ENCODE peak calls at places on chromosome 5, in ten cellular contexts. One of them, this sample, is unnamed.
A peak's percentile ranks its signal among the peaks of the same experiment; 100 is the strongest.

GRCh38 chr5:58407042-58407709 is 52.7 kb downstream of the PLK2 start:
- DNase-seq in testis: no peak
- DNase-seq in amygdala: no peak
- DNase-seq in dermis blood vessel endothelial cell: no peak
- DNase-seq in IMR-90: peak; percentile 88
- DNase-seq in stimulated activated CD8-positive, alpha-beta memory T cell treated with anti-CD3 and anti-CD28 coated beads, Interleukin-15, amount 100 ng/mL, for 24 hours: no peak
- DNase-seq in mucosa of gallbladder: no peak
- DNase-seq in anterior cingulate cortex: no peak
- DNase-seq in sciatic nerve: no peak
- DNase-seq in foreskin fibroblast: peak; percentile 87
- DNase-seq in this sample: no peak

GRCh38 chr5:36935805-36936204 is 59.2 kb downstream of the NIPBL start:
- DNase-seq in dermis blood vessel endothelial cell: no peak
- DNase-seq in stimulated activated CD8-positive, alpha-beta memory T cell treated with anti-CD3 and anti-CD28 coated beads, Interleukin-15, amount 100 ng/mL, for 24 hours: no peak
- DNase-seq in amygdala: no peak
- DNase-seq in anterior cingulate cortex: no peak
- DNase-seq in foreskin fibroblast: no peak
- DNase-seq in sciatic nerve: no peak
- DNase-seq in IMR-90: no peak
- DNase-seq in testis: no peak
- DNase-seq in mucosa of gallbladder: no peak
- DNase-seq in this sample: no peak

GRCh38 chr5:124663101-124663506 is 83.3 kb downstream of the ZNF608 start:
- DNase-seq in dermis blood vessel endothelial cell: no peak
- DNase-seq in mucosa of gallbladder: no peak
- DNase-seq in anterior cingulate cortex: no peak
- DNase-seq in amygdala: no peak
- DNase-seq in stimulated activated CD8-positive, alpha-beta memory T cell treated with anti-CD3 and anti-CD28 coated beads, Interleukin-15, amount 100 ng/mL, for 24 hours: no peak
- DNase-seq in sciatic nerve: no peak
- DNase-seq in testis: no peak
- DNase-seq in IMR-90: no peak
- DNase-seq in foreskin fibroblast: peak; percentile 66
- DNase-seq in this sample: no peak

GRCh38 chr5:81829242-81829641 is 78.3 kb upstream of the SSBP2 start:
- DNase-seq in sciatic nerve: no peak
- DNase-seq in foreskin fibroblast: no peak
- DNase-seq in IMR-90: peak; percentile 42
- DNase-seq in stimulated activated CD8-positive, alpha-beta memory T cell treated with anti-CD3 and anti-CD28 coated beads, Interleukin-15, amount 100 ng/mL, for 24 hours: no peak
- DNase-seq in mucosa of gallbladder: peak; percentile 70
- DNase-seq in testis: no peak
- DNase-seq in anterior cingulate cortex: no peak
- DNase-seq in amygdala: no peak
- DNase-seq in dermis blood vessel endothelial cell: no peak
- DNase-seq in this sample: no peak

GRCh38 chr5:107605596-107606125 is 65.1 kb downstream of the EFNA5 start:
- DNase-seq in mucosa of gallbladder: no peak
- DNase-seq in foreskin fibroblast: peak; percentile 10
- DNase-seq in IMR-90: no peak
- DNase-seq in stimulated activated CD8-positive, alpha-beta memory T cell treated with anti-CD3 and anti-CD28 coated beads, Interleukin-15, amount 100 ng/mL, for 24 hours: no peak
- DNase-seq in testis: no peak
- DNase-seq in anterior cingulate cortex: no peak
- DNase-seq in dermis blood vessel endothelial cell: peak; percentile 25
- DNase-seq in amygdala: no peak
- DNase-seq in sciatic nerve: no peak
- DNase-seq in this sample: no peak

GRCh38 chr5:113025596-113025995 is 49.0 kb downstream of the DCP2 start:
- DNase-seq in sciatic nerve: no peak
- DNase-seq in stimulated activated CD8-positive, alpha-beta memory T cell treated with anti-CD3 and anti-CD28 coated beads, Interleukin-15, amount 100 ng/mL, for 24 hours: no peak
- DNase-seq in amygdala: no peak
- DNase-seq in mucosa of gallbladder: no peak
- DNase-seq in foreskin fibroblast: no peak
- DNase-seq in testis: no peak
- DNase-seq in anterior cingulate cortex: no peak
- DNase-seq in IMR-90: no peak
- DNase-seq in dermis blood vessel endothelial cell: no peak
- DNase-seq in this sample: no peak

GRCh38 chr5:140140435-140140834 is 14.7 kb downstream of the IGIP start:
- DNase-seq in dermis blood vessel endothelial cell: no peak
- DNase-seq in mucosa of gallbladder: no peak
- DNase-seq in anterior cingulate cortex: no peak
- DNase-seq in amygdala: no peak
- DNase-seq in foreskin fibroblast: peak; percentile 38
- DNase-seq in sciatic nerve: no peak
- DNase-seq in testis: no peak
- DNase-seq in IMR-90: no peak
- DNase-seq in stimulated activated CD8-positive, alpha-beta memory T cell treated with anti-CD3 and anti-CD28 coated beads, Interleukin-15, amount 100 ng/mL, for 24 hours: no peak
- DNase-seq in this sample: no peak

GRCh38 chr5:41527201-41527779 is 16.9 kb upstream of the PLCXD3 start:
- DNase-seq in anterior cingulate cortex: no peak
- DNase-seq in mucosa of gallbladder: no peak
- DNase-seq in stimulated activated CD8-positive, alpha-beta memory T cell treated with anti-CD3 and anti-CD28 coated beads, Interleukin-15, amount 100 ng/mL, for 24 hours: no peak
- DNase-seq in dermis blood vessel endothelial cell: peak; percentile 0
- DNase-seq in foreskin fibroblast: peak; percentile 77
- DNase-seq in amygdala: no peak
- DNase-seq in testis: peak; percentile 84
- DNase-seq in sciatic nerve: no peak
- DNase-seq in IMR-90: peak; percentile 98
- DNase-seq in this sample: no peak

GRCh38 chr5:65803699-65804426 is 81.9 kb downstream of the NLN start:
- DNase-seq in sciatic nerve: no peak
- DNase-seq in mucosa of gallbladder: no peak
- DNase-seq in IMR-90: peak; percentile 72
- DNase-seq in amygdala: no peak
- DNase-seq in anterior cingulate cortex: no peak
- DNase-seq in stimulated activated CD8-positive, alpha-beta memory T cell treated with anti-CD3 and anti-CD28 coated beads, Interleukin-15, amount 100 ng/mL, for 24 hours: no peak
- DNase-seq in dermis blood vessel endothelial cell: no peak
- DNase-seq in testis: no peak
- DNase-seq in foreskin fibroblast: no peak
- DNase-seq in this sample: no peak

GRCh38 chr5:157918811-157919742 is 60.1 kb upstream of the CLINT1 start:
- DNase-seq in dermis blood vessel endothelial cell: peak; percentile 24
- DNase-seq in foreskin fibroblast: no peak
- DNase-seq in IMR-90: no peak
- DNase-seq in mucosa of gallbladder: peak; percentile 45
- DNase-seq in stimulated activated CD8-positive, alpha-beta memory T cell treated with anti-CD3 and anti-CD28 coated beads, Interleukin-15, amount 100 ng/mL, for 24 hours: no peak
- DNase-seq in sciatic nerve: no peak
- DNase-seq in testis: no peak
- DNase-seq in amygdala: no peak
- DNase-seq in anterior cingulate cortex: no peak
- DNase-seq in this sample: no peak

GRCh38 chr5:139495644-139496435 is 13.3 kb upstream of the STING1 start:
- DNase-seq in mucosa of gallbladder: no peak
- DNase-seq in amygdala: no peak
- DNase-seq in stimulated activated CD8-positive, alpha-beta memory T cell treated with anti-CD3 and anti-CD28 coated beads, Interleukin-15, amount 100 ng/mL, for 24 hours: no peak
- DNase-seq in IMR-90: peak; percentile 89
- DNase-seq in sciatic nerve: no peak
- DNase-seq in anterior cingulate cortex: no peak
- DNase-seq in dermis blood vessel endothelial cell: peak; percentile 83
- DNase-seq in testis: no peak
- DNase-seq in foreskin fibroblast: peak; percentile 72
- DNase-seq in this sample: no peak

GRCh38 chr5:174937201-174938130 is 213.1 kb downstream of the MSX2 start:
- DNase-seq in IMR-90: no peak
- DNase-seq in amygdala: no peak
- DNase-seq in sciatic nerve: no peak
- DNase-seq in mucosa of gallbladder: no peak
- DNase-seq in stimulated activated CD8-positive, alpha-beta memory T cell treated with anti-CD3 and anti-CD28 coated beads, Interleukin-15, amount 100 ng/mL, for 24 hours: no peak
- DNase-seq in testis: no peak
- DNase-seq in anterior cingulate cortex: no peak
- DNase-seq in dermis blood vessel endothelial cell: no peak
- DNase-seq in foreskin fibroblast: no peak
- DNase-seq in this sample: no peak

GRCh38 chr5:403995-404394 is 39.0 kb upstream of the EXOC3 start:
- DNase-seq in sciatic nerve: no peak
- DNase-seq in testis: no peak
- DNase-seq in foreskin fibroblast: no peak
- DNase-seq in amygdala: no peak
- DNase-seq in IMR-90: no peak
- DNase-seq in stimulated activated CD8-positive, alpha-beta memory T cell treated with anti-CD3 and anti-CD28 coated beads, Interleukin-15, amount 100 ng/mL, for 24 hours: no peak
- DNase-seq in mucosa of gallbladder: no peak
- DNase-seq in dermis blood vessel endothelial cell: no peak
- DNase-seq in anterior cingulate cortex: no peak
- DNase-seq in this sample: no peak

GRCh38 chr5:157913575-157913974 is 54.6 kb upstream of the CLINT1 start:
- DNase-seq in stimulated activated CD8-positive, alpha-beta memory T cell treated with anti-CD3 and anti-CD28 coated beads, Interleukin-15, amount 100 ng/mL, for 24 hours: no peak
- DNase-seq in testis: no peak
- DNase-seq in sciatic nerve: no peak
- DNase-seq in IMR-90: no peak
- DNase-seq in dermis blood vessel endothelial cell: no peak
- DNase-seq in amygdala: no peak
- DNase-seq in foreskin fibroblast: no peak
- DNase-seq in mucosa of gallbladder: no peak
- DNase-seq in anterior cingulate cortex: no peak
- DNase-seq in this sample: no peak

GRCh38 chr5:95087819-95088317 is 197.0 kb downstream of the MCTP1 start:
- DNase-seq in anterior cingulate cortex: no peak
- DNase-seq in testis: no peak
- DNase-seq in IMR-90: no peak
- DNase-seq in foreskin fibroblast: peak; percentile 20
- DNase-seq in sciatic nerve: no peak
- DNase-seq in amygdala: no peak
- DNase-seq in stimulated activated CD8-positive, alpha-beta memory T cell treated with anti-CD3 and anti-CD28 coated beads, Interleukin-15, amount 100 ng/mL, for 24 hours: no peak
- DNase-seq in dermis blood vessel endothelial cell: no peak
- DNase-seq in mucosa of gallbladder: no peak
- DNase-seq in this sample: no peak

GRCh38 chr5:139657363-139658321 is 9.5 kb downstream of the CXXC5 start:
- DNase-seq in stimulated activated CD8-positive, alpha-beta memory T cell treated with anti-CD3 and anti-CD28 coated beads, Interleukin-15, amount 100 ng/mL, for 24 hours: no peak
- DNase-seq in foreskin fibroblast: peak; percentile 59
- DNase-seq in dermis blood vessel endothelial cell: peak; percentile 41
- DNase-seq in sciatic nerve: no peak
- DNase-seq in amygdala: no peak
- DNase-seq in mucosa of gallbladder: no peak
- DNase-seq in IMR-90: no peak
- DNase-seq in testis: no peak
- DNase-seq in anterior cingulate cortex: no peak
- DNase-seq in this sample: no peak

This sample was measured in nucleus accumbens.